ENCODE peak calls at places on chromosome 4, in eight cellular contexts. Q, T, W, I, S, U, D and B are unnamed samples.
A peak's percentile ranks its signal among the peaks of the same experiment; 100 is the strongest.

GRCh38 chr4:55258152-55258863 is 87.7 kb upstream of the SRD5A3 start:
- DNase-seq in W (no peak), T (no peak), Q (no peak), S (no peak), D (no peak), I (no peak), U (no peak), B (no peak)

GRCh38 chr4:156971623-156972369 is at the start of gene PDGFC:
- DNase-seq in D (peak; percentile 84), Q (no peak), S (peak; percentile 88), I (peak; percentile 68), T (peak; percentile 91), U (peak; percentile 91), W (no peak), B (peak; percentile 78)

GRCh38 chr4:171650543-171650942 is 162.7 kb upstream of the GALNTL6 start:
- DNase-seq in T (no peak), D (no peak), S (peak; percentile 10), Q (no peak), U (no peak), W (no peak), I (no peak), B (no peak)

GRCh38 chr4:15376145-15376544 is 51.7 kb upstream of the C1QTNF7 start:
- DNase-seq in I (no peak), T (no peak), Q (no peak), S (no peak), D (no peak), U (no peak), W (no peak), B (no peak)

GRCh38 chr4:12633058-12633651 is 851.0 kb downstream of the RAB28 start:
- DNase-seq in W (peak; percentile 26), Q (peak; percentile 86), D (peak; percentile 68), T (peak; percentile 73), I (peak; percentile 85), U (peak; percentile 73), S (peak; percentile 87), B (peak; percentile 31)

GRCh38 chr4:112355662-112356061 is 58.5 kb downstream of the ALPK1 start:
- DNase-seq in U (no peak), D (no peak), I (no peak), S (no peak), Q (no peak), T (peak; percentile 30), W (no peak), B (no peak)

GRCh38 chr4:39732728-39733127 is 34.8 kb downstream of the UBE2K start:
- DNase-seq in T (no peak), W (no peak), D (no peak), U (no peak), I (peak; percentile 56), Q (no peak), S (no peak), B (no peak)

GRCh38 chr4:498328-498919 is 532 bp downstream of the ZNF721 start:
- DNase-seq in I (no peak), U (no peak), D (no peak), W (no peak), S (no peak), T (no peak), Q (no peak), B (no peak)

GRCh38 chr4:134762053-134762452 is 560.5 kb upstream of the PABPC4L start:
- DNase-seq in I (no peak), D (no peak), Q (no peak), T (no peak), U (no peak), S (no peak), W (no peak), B (no peak)

GRCh38 chr4:173528378-173529321 is 1.4 kb downstream of the HAND2 start:
- DNase-seq in D (no peak), S (peak; percentile 59), Q (no peak), U (peak; percentile 77), I (no peak), T (no peak), W (no peak), B (no peak)

GRCh38 chr4:85760521-85760920 is 285.6 kb downstream of the ARHGAP24 start:
- DNase-seq in T (no peak), U (no peak), D (no peak), S (no peak), I (no peak), Q (no peak), W (no peak), B (no peak)

GRCh38 chr4:58602022-58602421 is 1491.8 kb upstream of the IGFBP7 start:
- DNase-seq in I (no peak), Q (no peak), T (no peak), U (no peak), W (no peak), D (no peak), S (no peak), B (no peak)

GRCh38 chr4:54781771-54782170 is 124.0 kb downstream of the KIT start:
- DNase-seq in U (no peak), T (no peak), D (no peak), S (no peak), I (no peak), Q (no peak), W (no peak), B (no peak)

GRCh38 chr4:130403221-130403620 is 1307.3 kb downstream of the C4orf33 start:
- DNase-seq in I (no peak), U (no peak), Q (no peak), T (no peak), W (no peak), D (no peak), S (no peak), B (no peak)

GRCh38 chr4:52958232-52958631 is 96.1 kb downstream of the RASL11B start:
- DNase-seq in T (no peak), Q (no peak), S (no peak), U (no peak), W (no peak), D (no peak), I (no peak), B (no peak)

GRCh38 chr4:59698041-59698440 is 1502.1 kb upstream of the ADGRL3 start:
- DNase-seq in I (no peak), Q (no peak), D (no peak), U (no peak), T (no peak), W (no peak), S (no peak), B (no peak)

GRCh38 chr4:14726441-14727405 is 275.6 kb upstream of the CPEB2 start:
- DNase-seq in Q (no peak), S (no peak), W (no peak), D (no peak), T (no peak), I (peak; percentile 82), U (no peak), B (no peak)

GRCh38 chr4:17482716-17483115 is 29.2 kb downstream of the QDPR start:
- DNase-seq in W (no peak), Q (no peak), T (no peak), D (no peak), S (no peak), U (no peak), I (no peak), B (no peak)

GRCh38 chr4:89434364-89434988 is 126.9 kb upstream of the GPRIN3 start:
- DNase-seq in W (no peak), Q (no peak), S (peak; percentile 53), T (no peak), D (no peak), I (peak; percentile 31), U (no peak), B (peak; percentile 68)

GRCh38 chr4:126213996-126214395 is 899.2 kb downstream of the FAT4 start:
- DNase-seq in Q (no peak), U (no peak), T (peak; percentile 39), I (peak; percentile 2), D (peak; percentile 72), S (no peak), W (no peak), B (no peak)

GRCh38 chr4:37948542-37948941 is 11.7 kb upstream of the PTTG2 start:
- DNase-seq in T (no peak), I (no peak), D (no peak), S (no peak), Q (no peak), U (no peak), W (peak; percentile 13), B (no peak)

GRCh38 chr4:6507345-6507744 is 34.9 kb upstream of the PPP2R2C start:
- DNase-seq in Q (no peak), D (no peak), T (no peak), U (no peak), W (no peak), I (no peak), S (no peak), B (no peak)
- H3K4me1 ChIP-seq in Q (peaks cover 4% of the 10 kb centered on the region), D (no peaks in the 10 kb centered on the region), T (no peaks in the 10 kb centered on the region), U (no peaks in the 10 kb centered on the region), W (no peaks in the 10 kb centered on the region), I (no peaks in the 10 kb centered on the region), S (no peaks in the 10 kb centered on the region), B (no peaks in the 10 kb centered on the region)

GRCh38 chr4:7978489-7978888 is 38.8 kb upstream of the AFAP1 start:
- DNase-seq in Q (no peak), U (no peak), T (no peak), W (no peak), I (peak; percentile 82), S (no peak), D (peak; percentile 78), B (peak; percentile 52)

GRCh38 chr4:7978907-7979651 is 39.4 kb upstream of the AFAP1 start:
- DNase-seq in D (no peak), S (no peak), T (no peak), W (no peak), I (no peak), U (no peak), Q (peak; percentile 68), B (no peak)

GRCh38 chr4:7974425-7974824 is 34.8 kb upstream of the AFAP1 start:
- DNase-seq in T (no peak), U (no peak), W (no peak), I (no peak), D (no peak), S (no peak), Q (no peak), B (no peak)

GRCh38 chr4:7976025-7976424 is 36.4 kb upstream of the AFAP1 start:
- DNase-seq in S (no peak), T (no peak), W (no peak), Q (no peak), D (no peak), I (no peak), U (no peak), B (no peak)

GRCh38 chr4:7976634-7977033 is 37.0 kb upstream of the AFAP1 start:
- DNase-seq in W (no peak), T (no peak), U (no peak), I (no peak), S (no peak), Q (no peak), D (no peak), B (no peak)
- H3K4me1 ChIP-seq in W (no peaks in the 10 kb centered on the region), T (peaks cover 23% of the 10 kb centered on the region), U (peaks cover 22% of the 10 kb centered on the region), I (peaks cover 49% of the 10 kb centered on the region), S (no peaks in the 10 kb centered on the region), Q (peaks cover 16% of the 10 kb centered on the region), D (peaks cover 15% of the 10 kb centered on the region), B (peaks cover 14% of the 10 kb centered on the region)

GRCh38 chr4:2586502-2586901 is 50.1 kb downstream of the FAM193A start:
- DNase-seq in I (no peak), S (no peak), U (no peak), D (no peak), Q (no peak), W (no peak), T (no peak), B (no peak)
- H3K4me1 ChIP-seq in I (peaks cover 24% of the 10 kb centered on the region), S (peaks cover 30% of the 10 kb centered on the region), U (peaks cover 49% of the 10 kb centered on the region), D (peaks cover 72% of the 10 kb centered on the region), Q (peaks cover 2% of the 10 kb centered on the region), W (peaks cover 32% of the 10 kb centered on the region), T (peaks cover 76% of the 10 kb centered on the region), B (peaks cover 7% of the 10 kb centered on the region)

GRCh38 chr4:168636506-168637176 is 139.8 kb downstream of the PALLD start:
- DNase-seq in W (no peak), D (no peak), U (no peak), T (no peak), Q (no peak), I (peak; percentile 72), S (no peak), B (no peak)
- H3K4me1 ChIP-seq in W (no peaks in the 10 kb centered on the region), D (peaks cover 7% of the 10 kb centered on the region), U (peaks cover 43% of the 10 kb centered on the region), T (peaks cover 20% of the 10 kb centered on the region), Q (no peaks in the 10 kb centered on the region), I (peaks cover 43% of the 10 kb centered on the region), S (peaks cover 34% of the 10 kb centered on the region), B (peaks cover 25% of the 10 kb centered on the region)